ENCODE peak calls at places on chromosomes 2 and 18, in ten cellular contexts. X is mammary epithelial cell; Z is choroid plexus epithelial cell; N is astrocyte of the spinal cord; U is neural progenitor cell; G is HCT116; D is HFFc6; A is brain microvascular endothelial cell; L is activated CD8-positive, alpha-beta T cell treated with anti-CD3 and anti-CD28 coated beads for 36 hours; T is BE2C. Q is an unnamed sample.

GRCh38 chr2:241850544-241851324 is 8.0 kb downstream of the PDCD1 start:
- DNase-seq in X (no peak), Z (no peak), N (no peak), U (no peak), G (no peak), D (no peak), A (no peak), L (no peak), T (peak; percentile 29), Q (no peak)

GRCh38 chr18:34942975-34943374 is 98.2 kb upstream of the MAPRE2 start:
- DNase-seq in X (no peak), Z (no peak), N (no peak), U (peak; percentile 7), G (no peak), D (no peak), A (no peak), L (no peak), T (no peak), Q (no peak)

GRCh38 chr2:37558622-37559021 is 112.8 kb downstream of the CDC42EP3 start:
- DNase-seq in X (no peak), Z (no peak), N (no peak), U (no peak), G (no peak), D (no peak), A (no peak), L (no peak), T (no peak), Q (no peak)

GRCh38 chr2:135997380-135997779 is 12.0 kb upstream of the DARS1 start:
- DNase-seq in X (no peak), Z (no peak), N (no peak), U (peak; percentile 91), G (no peak), D (no peak), A (no peak), L (peak; percentile 52), T (peak; percentile 73), Q (no peak)

GRCh38 chr2:169493360-169493759 is 14.1 kb downstream of the BBS5 start:
- DNase-seq in X (no peak), Z (no peak), N (no peak), U (no peak), G (no peak), D (no peak), A (no peak), L (no peak), T (no peak), Q (no peak)

GRCh38 chr2:220969348-220969747 is 602.8 kb downstream of the EPHA4 start:
- DNase-seq in X (peak; percentile 61), Z (no peak), N (peak; percentile 36), U (no peak), G (no peak), D (peak; percentile 1), A (peak; percentile 25), L (no peak), T (no peak), Q (no peak)

GRCh38 chr18:57107141-57107832 is 39.6 kb upstream of the BOD1L2 start:
- DNase-seq in X (peak; percentile 20), Z (peak; percentile 51), N (peak; percentile 28), U (peak; percentile 58), G (no peak), D (peak; percentile 41), A (peak; percentile 29), L (no peak), T (no peak), Q (peak; percentile 52)

GRCh38 chr2:10400568-10400977 is 47.6 kb downstream of the ODC1 start:
- DNase-seq in X (no peak), Z (no peak), N (no peak), U (no peak), G (no peak), D (no peak), A (no peak), L (peak; percentile 83), T (no peak), Q (no peak)

GRCh38 chr18:77131652-77132368 is 773 bp downstream of the MBP start:
- DNase-seq in X (peak; percentile 56), Z (peak; percentile 49), N (no peak), U (peak; percentile 45), G (no peak), D (no peak), A (no peak), L (peak; percentile 41), T (no peak), Q (peak; percentile 33)

GRCh38 chr2:20633794-20634259 is 17.1 kb downstream of the HS1BP3 start:
- DNase-seq in X (peak; percentile 29), Z (no peak), N (no peak), U (no peak), G (no peak), D (no peak), A (no peak), L (no peak), T (no peak), Q (no peak)

GRCh38 chr2:74945783-74946165 is 12.7 kb upstream of the POLE4 start:
- DNase-seq in X (no peak), Z (peak; percentile 15), N (no peak), U (no peak), G (no peak), D (no peak), A (no peak), L (no peak), T (no peak), Q (peak; percentile 83)

GRCh38 chr2:173021939-173022371 is 53.7 kb upstream of the MAP3K20 start:
- DNase-seq in X (peak; percentile 41), Z (peak; percentile 62), N (peak; percentile 39), U (no peak), G (no peak), D (peak; percentile 29), A (peak; percentile 22), L (no peak), T (peak; percentile 21), Q (peak; percentile 51)

GRCh38 chr2:218091743-218092142 is 22.7 kb downstream of the RUFY4 start:
- DNase-seq in X (no peak), Z (no peak), N (no peak), U (no peak), G (no peak), D (no peak), A (no peak), L (no peak), T (no peak), Q (no peak)

GRCh38 chr2:216031960-216032689 is 18.8 kb upstream of the MREG start:
- DNase-seq in X (peak; percentile 40), Z (peak; percentile 75), N (peak; percentile 87), U (no peak), G (no peak), D (peak; percentile 86), A (no peak), L (no peak), T (no peak), Q (peak; percentile 60)

GRCh38 chr2:100198461-100199230 is 56.3 kb upstream of the AFF3 start:
- DNase-seq in X (no peak), Z (no peak), N (no peak), U (no peak), G (no peak), D (no peak), A (no peak), L (no peak), T (no peak), Q (no peak)

GRCh38 chr2:217065695-217066405 is 206.0 kb upstream of the TNP1 start:
- DNase-seq in X (peak; percentile 42), Z (peak; percentile 98), N (peak; percentile 91), U (no peak), G (no peak), D (peak; percentile 85), A (peak; percentile 61), L (no peak), T (no peak), Q (peak; percentile 94)

DNA sequence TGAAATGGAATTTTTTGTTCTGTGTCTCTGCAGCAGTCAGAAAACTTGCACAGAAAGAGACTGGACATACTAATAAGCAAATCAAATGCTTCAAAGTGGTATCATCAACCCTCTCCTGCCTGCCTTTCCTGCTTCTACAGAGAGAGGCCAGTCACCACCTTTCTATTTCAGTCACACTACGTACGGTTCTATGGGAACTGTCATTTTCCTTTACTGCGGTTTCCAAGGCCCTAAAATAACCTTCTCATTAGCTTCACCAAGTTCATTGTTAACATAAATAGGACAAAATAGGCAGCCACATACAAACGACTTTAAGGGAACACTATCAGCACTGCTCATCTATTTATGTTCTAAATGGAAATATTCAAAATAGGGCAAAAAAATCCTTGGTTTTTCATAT is 86.6 kb downstream of the METTL8 start:
- DNase-seq in X (no peak), Z (peak; percentile 21), N (peak; percentile 34), U (no peak), G (no peak), D (peak; percentile 7), A (peak; percentile 26), L (no peak), T (no peak), Q (no peak)
- TF ChIP-seq CTCF in X (no peak), Z (peak; percentile 26), N (peak; percentile 22), U (no peak), G (no peak), D (no peak), A (peak; percentile 40), L (no peak), T (no peak), Q (no peak)

GRCh38 chr2:3435440-3435839 is 55.9 kb downstream of the TRAPPC12 start:
- DNase-seq in X (no peak), Z (no peak), N (no peak), U (no peak), G (no peak), D (no peak), A (no peak), L (no peak), T (no peak), Q (no peak)
- TF ChIP-seq CTCF in X (no peak), Z (no peak), N (no peak), U (no peak), G (no peak), D (no peak), A (no peak), L (no peak), T (no peak), Q (no peak)

DNA sequence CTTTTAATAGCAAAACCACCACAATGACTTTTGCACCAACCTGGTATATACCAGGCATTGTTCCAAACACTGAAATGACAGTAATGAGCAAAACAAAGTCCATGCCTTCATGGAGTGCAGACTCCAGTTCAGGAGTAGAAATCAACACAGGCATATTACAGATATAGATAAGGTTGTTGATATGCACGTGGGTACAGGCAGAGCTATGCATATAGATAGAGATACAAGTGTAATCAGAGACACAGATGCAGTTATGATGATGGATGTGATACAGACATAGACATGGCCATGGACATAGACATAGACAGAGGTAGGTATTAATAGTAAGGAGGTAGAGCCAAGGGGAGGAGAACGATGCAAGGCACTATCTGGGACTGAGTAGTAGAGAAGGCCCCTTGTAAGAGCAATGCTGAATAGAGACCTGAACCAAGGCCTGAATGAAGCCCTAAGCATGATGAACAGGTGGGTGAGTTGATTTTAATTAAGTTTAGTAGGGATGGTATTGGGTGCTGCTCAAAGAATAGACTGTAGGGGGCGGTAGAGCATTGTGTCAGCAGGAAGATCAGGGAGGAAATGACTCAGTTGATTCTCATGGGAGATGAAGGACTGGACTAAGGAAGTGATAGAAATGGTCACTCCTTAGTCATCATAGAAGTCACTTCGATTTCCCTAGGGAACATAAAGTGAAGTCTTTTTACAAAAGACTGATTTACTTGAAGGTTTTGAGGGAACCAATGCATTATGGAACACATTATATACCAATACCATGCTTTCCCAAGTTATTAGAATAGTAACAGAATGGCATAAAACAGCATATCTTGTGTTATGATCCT is 39.4 kb downstream of the CMPK2 start:
- DNase-seq in X (peak; percentile 53), Z (peak; percentile 85), N (peak; percentile 71), U (peak; percentile 41), G (peak; percentile 71), D (peak; percentile 18), A (peak; percentile 77), L (peak; percentile 82), T (peak; percentile 33), Q (peak; percentile 81)
- TF ChIP-seq CTCF in X (peak; percentile 61), Z (peak; percentile 72), N (peak; percentile 66), U (peak; percentile 71), G (peak; percentile 87), D (peak; percentile 63), A (peak; percentile 79), L (peak; percentile 85), T (peak; percentile 75), Q (peak; percentile 56)

GRCh38 chr2:126995652-126996377 is 97.1 kb downstream of the TEX51 start:
- DNase-seq in X (no peak), Z (no peak), N (no peak), U (no peak), G (no peak), D (no peak), A (no peak), L (no peak), T (no peak), Q (no peak)
- TF ChIP-seq CTCF in X (no peak), Z (peak; percentile 14), N (no peak), U (no peak), G (peak; percentile 9), D (no peak), A (peak; percentile 24), L (no peak), T (no peak), Q (no peak)

Q was measured in fibroblast of pulmonary artery.